ENCODE peak calls at places on chromosome 1, in nine cellular contexts. One of them, this sample, is unnamed.

GRCh38 chr1:32232558-32233304 is 10.5 kb downstream of the EIF3I start:
- DNase-seq in hepatocyte: no peak
- DNase-seq in memory B cell: no peak
- DNase-seq in putamen: no peak
- DNase-seq in AG08396: no peak
- DNase-seq in GM23248: no peak
- DNase-seq in BE2C: no peak
- DNase-seq in NCI-H524: peak; percentile 15
- DNase-seq in progenitor cell of endocrine pancreas: no peak
- DNase-seq in this sample: no peak

GRCh38 chr1:83942914-83943313 is 56.0 kb downstream of the TTLL7 start:
- DNase-seq in BE2C: no peak
- DNase-seq in AG08396: no peak
- DNase-seq in hepatocyte: no peak
- DNase-seq in NCI-H524: no peak
- DNase-seq in progenitor cell of endocrine pancreas: no peak
- DNase-seq in GM23248: peak; percentile 55
- DNase-seq in memory B cell: no peak
- DNase-seq in putamen: no peak
- DNase-seq in this sample: no peak

GRCh38 chr1:50329332-50329932 is 93.8 kb downstream of the DMRTA2 start:
- DNase-seq in BE2C: peak; percentile 20
- DNase-seq in AG08396: no peak
- DNase-seq in putamen: no peak
- DNase-seq in GM23248: no peak
- DNase-seq in NCI-H524: peak; percentile 16
- DNase-seq in progenitor cell of endocrine pancreas: no peak
- DNase-seq in hepatocyte: no peak
- DNase-seq in memory B cell: no peak
- DNase-seq in this sample: no peak

GRCh38 chr1:8947127-8947691 is 1.5 kb downstream of the CA6 start:
- DNase-seq in hepatocyte: no peak
- DNase-seq in AG08396: no peak
- DNase-seq in GM23248: no peak
- DNase-seq in NCI-H524: no peak
- DNase-seq in BE2C: no peak
- DNase-seq in memory B cell: no peak
- DNase-seq in putamen: no peak
- DNase-seq in progenitor cell of endocrine pancreas: no peak
- DNase-seq in this sample: no peak

GRCh38 chr1:93506140-93506539 is 58.2 kb downstream of the FNBP1L start:
- DNase-seq in progenitor cell of endocrine pancreas: no peak
- DNase-seq in GM23248: peak; percentile 14
- DNase-seq in memory B cell: no peak
- DNase-seq in BE2C: no peak
- DNase-seq in putamen: no peak
- DNase-seq in AG08396: no peak
- DNase-seq in hepatocyte: no peak
- DNase-seq in NCI-H524: no peak
- DNase-seq in this sample: no peak

GRCh38 chr1:245701631-245702030 is 546.8 kb downstream of the KIF26B start:
- DNase-seq in AG08396: no peak
- DNase-seq in memory B cell: no peak
- DNase-seq in GM23248: no peak
- DNase-seq in putamen: no peak
- DNase-seq in hepatocyte: no peak
- DNase-seq in BE2C: no peak
- DNase-seq in NCI-H524: no peak
- DNase-seq in progenitor cell of endocrine pancreas: no peak
- DNase-seq in this sample: no peak

GRCh38 chr1:33094971-33095604 is 14.1 kb downstream of the AZIN2 start:
- DNase-seq in memory B cell: peak; percentile 20
- DNase-seq in BE2C: peak; percentile 49
- DNase-seq in NCI-H524: peak; percentile 68
- DNase-seq in putamen: no peak
- DNase-seq in GM23248: peak; percentile 69
- DNase-seq in hepatocyte: peak; percentile 78
- DNase-seq in AG08396: peak; percentile 63
- DNase-seq in progenitor cell of endocrine pancreas: peak; percentile 63
- DNase-seq in this sample: peak; percentile 70

GRCh38 chr1:41425369-41425768 is 59.1 kb downstream of the EDN2 start:
- DNase-seq in memory B cell: no peak
- DNase-seq in AG08396: no peak
- DNase-seq in NCI-H524: no peak
- DNase-seq in progenitor cell of endocrine pancreas: no peak
- DNase-seq in putamen: no peak
- DNase-seq in BE2C: no peak
- DNase-seq in hepatocyte: no peak
- DNase-seq in GM23248: no peak
- DNase-seq in this sample: no peak

GRCh38 chr1:51323778-51324177 is 6.6 kb downstream of the TTC39A start:
- DNase-seq in progenitor cell of endocrine pancreas: no peak
- DNase-seq in memory B cell: no peak
- DNase-seq in GM23248: no peak
- DNase-seq in NCI-H524: no peak
- DNase-seq in AG08396: no peak
- DNase-seq in putamen: no peak
- DNase-seq in BE2C: no peak
- DNase-seq in hepatocyte: no peak
- DNase-seq in this sample: no peak

GRCh38 chr1:181409981-181410380 is 73.3 kb upstream of the CACNA1E start:
- DNase-seq in hepatocyte: no peak
- DNase-seq in NCI-H524: no peak
- DNase-seq in memory B cell: no peak
- DNase-seq in BE2C: no peak
- DNase-seq in GM23248: no peak
- DNase-seq in AG08396: no peak
- DNase-seq in putamen: no peak
- DNase-seq in progenitor cell of endocrine pancreas: no peak
- DNase-seq in this sample: no peak

GRCh38 chr1:19420606-19421005 is 64.7 kb downstream of the CAPZB start:
- DNase-seq in AG08396: no peak
- DNase-seq in hepatocyte: no peak
- DNase-seq in progenitor cell of endocrine pancreas: no peak
- DNase-seq in BE2C: no peak
- DNase-seq in putamen: no peak
- DNase-seq in GM23248: no peak
- DNase-seq in memory B cell: no peak
- DNase-seq in NCI-H524: no peak
- DNase-seq in this sample: no peak

This sample was measured in myocyte.